ENCODE peak calls at places on chromosomes 4 and X, in four cellular contexts. O, K, M and W are unnamed samples.

GRCh38 chr4:73614468-73614867 is 5.8 kb downstream of the RASSF6 start:
- DNase-seq in O (no peak), K (no peak), M (no peak), W (no peak)

GRCh38 chr4:106194801-106195200 is 121.2 kb downstream of the TBCK start:
- DNase-seq in O (no peak), K (no peak), M (no peak), W (no peak)

GRCh38 chr4:39621582-39621981 is 17.1 kb downstream of the SMIM14 start:
- DNase-seq in O (no peak), K (peak), M (peak), W (no peak)

GRCh38 chr4:94918543-94918942 is 160.8 kb downstream of the BMPR1B start:
- DNase-seq in O (no peak), K (no peak), M (no peak), W (no peak)

GRCh38 chrX:119693032-119693995 is at the start of gene SEPTIN6:
- DNase-seq in O (no peak), K (peak), M (peak), W (peak)

GRCh38 chr4:31059753-31060522 is 339.8 kb downstream of the PCDH7 start:
- DNase-seq in O (no peak), K (no peak), M (no peak), W (no peak)

GRCh38 chrX:153727108-153727931 is 2.7 kb downstream of the ABCD1 start:
- DNase-seq in O (no peak), K (peak), M (no peak), W (no peak)

GRCh38 chrX:82765806-82766205 is 742.3 kb upstream of the POU3F4 start:
- DNase-seq in O (no peak), K (no peak), M (no peak), W (no peak)

GRCh38 chrX:38987135-38987780 is 186.0 kb downstream of the MID1IP1 start:
- DNase-seq in O (no peak), K (no peak), M (no peak), W (no peak)

GRCh38 chrX:373641-374471 is 12.9 kb downstream of the PPP2R3B start:
- DNase-seq in O (no peak), K (peak), M (no peak), W (no peak)

GRCh38 chr4:89929425-89930272 is 35.0 kb downstream of the MMRN1 start:
- DNase-seq in O (peak), K (no peak), M (no peak), W (no peak)

GRCh38 chr4:98546910-98547544 is 111.4 kb downstream of the TSPAN5 start:
- DNase-seq in O (no peak), K (no peak), M (no peak), W (no peak)

GRCh38 chrX:44025611-44026010 is 52.4 kb upstream of the NDP start:
- DNase-seq in O (no peak), K (no peak), M (no peak), W (no peak)

GRCh38 chrX:68018248-68019203 is 414.8 kb downstream of the OPHN1 start:
- DNase-seq in O (no peak), K (peak), M (peak), W (peak)

GRCh38 chrX:134180566-134180965 is 56.4 kb upstream of the CCDC160 start:
- DNase-seq in O (no peak), K (no peak), M (no peak), W (no peak)

GRCh38 chr4:38106886-38107514 is 146.8 kb downstream of the PTTG2 start:
- DNase-seq in O (no peak), K (no peak), M (no peak), W (no peak)

GRCh38 chr4:109803924-109804571 is 2.2 kb upstream of the CFI start:
- DNase-seq in O (peak), K (peak), M (peak), W (no peak)

GRCh38 chr4:81069706-81070331 is 39.3 kb downstream of the BMP3 start:
- DNase-seq in O (peak), K (peak), M (peak), W (peak)

GRCh38 chr4:151540728-151541437 is 131.9 kb downstream of the FHIP1A start:
- DNase-seq in O (no peak), K (no peak), M (no peak), W (no peak)

GRCh38 chr4:170656506-170656905 is 566.8 kb upstream of the AADAT start:
- DNase-seq in O (no peak), K (no peak), M (no peak), W (no peak)

GRCh38 chr4:11720292-11720691 is 291.6 kb upstream of the HS3ST1 start:
- DNase-seq in O (no peak), K (no peak), M (no peak), W (no peak)

GRCh38 chr4:147733614-147734344 is 1.9 kb downstream of the ARHGAP10 start:
- DNase-seq in O (no peak), K (no peak), M (no peak), W (no peak)

GRCh38 chrX:14003028-14003427 is 26.7 kb downstream of the GEMIN8 start:
- DNase-seq in O (no peak), K (no peak), M (no peak), W (no peak)

GRCh38 chr4:38784141-38784540 is 1.4 kb upstream of the TLR10 start:
- DNase-seq in O (no peak), K (no peak), M (no peak), W (no peak)

GRCh38 chr4:115851918-115852766 is 738.7 kb upstream of the NDST4 start:
- DNase-seq in O (peak), K (peak), M (peak), W (peak)

GRCh38 chr4:5751073-5751917 is 40.3 kb downstream of the EVC start:
- DNase-seq in O (no peak), K (no peak), M (no peak), W (no peak)

GRCh38 chrX:108036298-108036973 is 8.4 kb upstream of the VSIG1 start:
- DNase-seq in O (no peak), K (peak), M (peak), W (no peak)

GRCh38 chrX:40878821-40879571 is 143.7 kb upstream of the MED14 start:
- DNase-seq in O (no peak), K (no peak), M (no peak), W (no peak)

GRCh38 chrX:39152106-39152649 is 350.9 kb downstream of the MID1IP1 start:
- DNase-seq in O (no peak), K (no peak), M (peak), W (peak)

GRCh38 chr4:38669233-38669632 is 5.2 kb downstream of the KLF3 start:
- DNase-seq in O (no peak), K (no peak), M (peak), W (no peak)

GRCh38 chrX:7073336-7073735 is 74.2 kb upstream of the STS start:
- DNase-seq in O (no peak), K (no peak), M (no peak), W (no peak)

GRCh38 chr4:33073811-33074210 is 2353.6 kb downstream of the PCDH7 start:
- DNase-seq in O (no peak), K (no peak), M (no peak), W (no peak)

GRCh38 chr4:185222598-185222997 is 13.2 kb downstream of the SNX25 start:
- DNase-seq in O (no peak), K (no peak), M (no peak), W (no peak)

GRCh38 chrX:103565197-103565596 is 20.1 kb upstream of the TCEAL4 start:
- DNase-seq in O (no peak), K (no peak), M (no peak), W (no peak)

GRCh38 chr4:71456841-71457240 is 118.0 kb downstream of the SLC4A4 start:
- DNase-seq in O (no peak), K (peak), M (no peak), W (no peak)

GRCh38 chrX:70455366-70456202 is 10.9 kb downstream of the DLG3 start:
- DNase-seq in O (no peak), K (no peak), M (no peak), W (no peak)

GRCh38 chr4:57102050-57102564 is 8.1 kb downstream of the IGFBP7 start:
- DNase-seq in O (no peak), K (peak), M (no peak), W (no peak)
- TF ChIP-seq CREB1 in O (no peak), K (no peak), M (no peak), W (no peak)

GRCh38 chrX:77733342-77733741 is 52.7 kb downstream of the ATRX start:
- DNase-seq in O (no peak), K (no peak), M (no peak), W (no peak)

DNA sequence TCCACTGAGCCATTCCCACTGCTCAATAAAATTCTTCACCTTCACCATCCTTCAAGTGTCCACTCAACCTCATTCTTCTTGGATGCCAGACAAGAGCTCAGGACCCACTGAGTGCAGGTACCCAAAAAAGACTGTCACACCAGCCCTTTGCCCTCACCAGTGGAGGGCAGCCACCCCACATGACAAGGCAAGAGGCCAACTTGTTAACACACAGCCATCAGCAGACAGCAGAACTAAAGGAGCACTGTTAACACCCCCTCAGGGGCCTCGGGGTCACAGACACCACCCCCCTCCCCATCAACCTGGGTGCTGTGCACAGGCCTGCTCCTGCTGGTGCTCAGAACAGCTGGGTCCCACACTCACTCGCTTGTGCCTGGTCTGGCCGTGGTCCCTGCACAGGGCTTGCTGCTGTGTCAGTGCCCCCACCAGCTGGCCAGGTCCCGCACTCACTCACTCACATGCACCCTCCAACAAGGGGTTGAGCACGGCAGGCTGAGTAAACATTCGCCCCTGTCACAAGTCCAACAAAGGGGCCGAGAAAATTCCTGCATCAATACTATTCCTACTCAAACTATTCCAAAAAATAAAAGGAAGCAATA is 54.1 kb downstream of the ATRX start:
- DNase-seq in O (no peak), K (peak), M (no peak), W (no peak)
- TF ChIP-seq CEBPB in O (no peak), K (no peak), M (no peak), W (no peak)

DNA sequence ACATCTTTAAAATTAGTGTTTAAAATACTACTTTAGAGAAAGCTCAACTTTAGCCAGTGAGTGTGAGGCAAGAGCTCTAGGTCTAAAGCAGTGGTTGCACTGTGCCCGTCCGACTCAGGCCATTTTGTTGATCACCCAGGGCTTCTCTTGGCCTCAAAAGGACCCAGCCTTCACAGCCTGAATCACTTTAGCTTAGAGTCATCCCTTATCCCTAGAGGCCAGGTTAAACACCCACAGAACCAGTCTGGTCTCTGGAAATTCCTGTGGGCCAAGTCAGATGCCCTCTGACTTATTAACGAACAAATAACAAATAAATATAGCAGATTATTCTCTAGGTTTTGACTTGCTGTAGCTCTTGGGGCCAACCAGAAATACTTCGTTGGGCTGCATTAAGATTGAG is 102.3 kb downstream of the WWC2 start:
- DNase-seq in O (no peak), K (no peak), M (no peak), W (no peak)
- TF ChIP-seq BRCA1 in O (no peak), K (no peak), M (no peak), W (no peak)

GRCh38 chrX:15566244-15566643 is 34.5 kb downstream of the ACE2 start:
- DNase-seq in O (no peak), K (no peak), M (no peak), W (no peak)
- TF ChIP-seq CREB1 in O (no peak), K (no peak), M (no peak), W (no peak)

GRCh38 chrX:129759576-129760061 is 20.1 kb upstream of the SASH3 start:
- DNase-seq in O (no peak), K (no peak), M (peak), W (no peak)
- TF ChIP-seq CEBPB in O (no peak), K (no peak), M (no peak), W (no peak)

DNA sequence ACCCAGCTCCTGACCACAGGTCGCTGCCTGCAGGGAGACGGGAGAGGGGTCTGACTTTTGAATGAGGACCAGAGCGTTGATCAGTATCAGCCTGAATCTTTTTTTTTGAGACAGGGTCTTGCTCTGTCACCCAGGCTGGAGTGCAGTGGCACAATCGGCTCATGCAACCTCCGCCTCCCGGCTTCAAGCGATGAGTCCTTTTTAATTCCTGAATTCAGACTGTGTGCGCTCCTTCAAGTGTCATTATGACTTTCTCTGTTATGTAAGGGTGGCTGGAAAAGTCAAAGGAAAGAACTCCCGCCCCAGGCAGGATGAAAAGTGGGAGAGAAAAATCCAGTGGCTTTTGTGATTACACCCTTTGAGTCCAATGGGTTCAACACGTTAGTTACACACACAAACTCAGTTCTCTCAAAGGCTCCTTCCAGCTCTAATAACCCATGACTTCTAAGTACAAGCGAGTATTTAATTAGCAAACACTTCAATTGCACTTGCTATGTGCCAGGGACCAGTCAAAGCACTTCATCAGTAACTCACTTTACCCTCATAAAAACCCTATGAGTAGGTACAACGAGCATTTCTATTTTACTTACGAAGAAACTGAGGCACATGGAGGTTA is 44.4 kb downstream of the PDHA1 start:
- DNase-seq in O (no peak), K (no peak), M (no peak), W (no peak)
- TF ChIP-seq BRCA1 in O (no peak), K (no peak), M (no peak), W (no peak)

GRCh38 chr4:1299301-1299860 is 9.7 kb downstream of the MAEA start:
- DNase-seq in O (no peak), K (no peak), M (no peak), W (no peak)

GRCh38 chr4:1300466-1301455 is 11.1 kb downstream of the MAEA start:
- DNase-seq in O (no peak), K (no peak), M (no peak), W (no peak)

GRCh38 chr4:1298461-1298860 is 8.8 kb downstream of the MAEA start:
- DNase-seq in O (no peak), K (no peak), M (no peak), W (no peak)

GRCh38 chr4:1305261-1305711 is 15.6 kb downstream of the MAEA start:
- DNase-seq in O (no peak), K (peak), M (no peak), W (no peak)

GRCh38 chr4:1302159-1302558 is 12.5 kb downstream of the MAEA start:
- DNase-seq in O (no peak), K (no peak), M (no peak), W (no peak)
- TF ChIP-seq CREB1 in O (no peak), K (no peak), M (no peak), W (no peak)

GRCh38 chrX:93538575-93538974 is 134.8 kb downstream of the NAP1L3 start:
- DNase-seq in O (no peak), K (no peak), M (peak), W (no peak)
- TF ChIP-seq CEBPB in O (no peak), K (no peak), M (no peak), W (no peak)